ENCODE peak calls at places on chromosome 17, in six cellular contexts. Z, V, E, P, R and Y are unnamed samples.

GRCh38 chr17:35166526-35166925 is 18.9 kb downstream of the UNC45B start:
- DNase-seq in P (no peak), Z (no peak), E (no peak), V (peak), R (no peak), Y (no peak)

GRCh38 chr17:6435968-6436367 is 1.0 kb upstream of the AIPL1 start:
- DNase-seq in Z (peak), E (peak), V (peak), P (peak), R (peak), Y (no peak)

GRCh38 chr17:64400644-64401043 is 10.0 kb upstream of the PECAM1 start:
- DNase-seq in V (no peak), R (no peak), P (no peak), Z (no peak), E (no peak), Y (no peak)

GRCh38 chr17:77331161-77331864 is 190.5 kb downstream of the SEC14L1 start:
- DNase-seq in P (peak), V (peak), Z (peak), E (no peak), R (peak), Y (peak)

GRCh38 chr17:79842136-79842655 is 3.0 kb upstream of the CBX4 start:
- DNase-seq in Z (no peak), V (no peak), P (no peak), R (no peak), E (no peak), Y (no peak)

GRCh38 chr17:50196826-50197225 is 4.6 kb downstream of the COL1A1 start:
- DNase-seq in V (no peak), P (peak), R (no peak), Z (no peak), E (no peak), Y (no peak)

GRCh38 chr17:63178530-63178929 is 212.5 kb downstream of the TANC2 start:
- DNase-seq in P (peak), Z (no peak), R (no peak), E (peak), V (no peak), Y (no peak)

GRCh38 chr17:56979091-56979480 is 1.2 kb downstream of the SCPEP1 start:
- DNase-seq in V (no peak), Z (no peak), E (no peak), P (no peak), R (no peak), Y (no peak)

GRCh38 chr17:51279183-51279582 is 18.8 kb downstream of the UTP18 start:
- DNase-seq in P (no peak), E (no peak), R (no peak), Z (no peak), V (no peak), Y (no peak)

GRCh38 chr17:10013360-10014112 is 108.5 kb upstream of the RCVRN start:
- DNase-seq in R (peak), P (peak), E (no peak), Z (no peak), V (no peak), Y (no peak)

GRCh38 chr17:44794699-44795413 is 35.2 kb downstream of the GJC1 start:
- DNase-seq in R (peak), E (peak), P (peak), Z (no peak), V (peak), Y (no peak)

GRCh38 chr17:58514795-58515157 is 338 bp upstream of the MTMR4 start:
- DNase-seq in V (no peak), R (no peak), P (no peak), E (no peak), Z (no peak), Y (no peak)

GRCh38 chr17:50638572-50638850 is 3.8 kb downstream of the ABCC3 start:
- DNase-seq in V (no peak), P (peak), R (peak), Z (no peak), E (no peak), Y (no peak)

GRCh38 chr17:78316867-78317816 is 42.7 kb downstream of the SOCS3 start:
- DNase-seq in Z (no peak), V (peak), R (no peak), P (no peak), E (no peak), Y (no peak)

GRCh38 chr17:76365256-76365903 is 11.7 kb upstream of the PRPSAP1 start:
- DNase-seq in E (no peak), Z (no peak), P (no peak), V (no peak), R (no peak), Y (no peak)

GRCh38 chr17:40452074-40452787 is 9.0 kb downstream of the IGFBP4 start:
- DNase-seq in Z (peak), P (peak), R (peak), V (no peak), E (no peak), Y (peak)

GRCh38 chr17:40068917-40069750 is 6.4 kb downstream of the THRA start:
- DNase-seq in E (peak), P (peak), V (peak), Z (peak), R (peak), Y (peak)

GRCh38 chr17:38587193-38587592 is 18.6 kb downstream of the SRCIN1 start:
- DNase-seq in R (no peak), V (no peak), Z (no peak), E (no peak), P (no peak), Y (no peak)

GRCh38 chr17:47948706-47949196 is 7.4 kb downstream of the PNPO start:
- DNase-seq in E (no peak), R (no peak), V (no peak), P (no peak), Z (no peak), Y (no peak)

GRCh38 chr17:59893617-59894100 is 738 bp downstream of the RPS6KB1 start:
- DNase-seq in E (no peak), P (peak), R (peak), Z (peak), V (no peak), Y (no peak)

GRCh38 chr17:48526986-48527741 is 3.6 kb downstream of the HOXB1 start:
- DNase-seq in V (no peak), R (no peak), E (no peak), Z (no peak), P (no peak), Y (no peak)

GRCh38 chr17:78045316-78045715 is 83.2 kb downstream of the TMC6 start:
- DNase-seq in V (no peak), P (peak), R (no peak), E (no peak), Z (no peak), Y (no peak)

GRCh38 chr17:5631958-5632357 is 47.6 kb upstream of the NLRP1 start:
- DNase-seq in V (no peak), Z (no peak), R (peak), P (no peak), E (no peak), Y (no peak)